ENCODE peak calls at places on chromosomes 12 and 14, in ten cellular contexts. B is caudate nucleus; X is mammary epithelial cell; P is CD8-positive, alpha-beta memory T cell; Q is OCI-LY7; D is effector memory CD4-positive, alpha-beta T cell; E is MM.1S; T is transverse colon; H is adrenal gland; Y is testis. N is an unnamed sample.

GRCh38 chr14:90453401-90453951 is 56.6 kb downstream of the CALM1 start:
- DNase-seq in B (no peak), X (no peak), P (no peak), Q (no peak), D (no peak), E (no peak), T (no peak), H (no peak), Y (peak; percentile 69), N (no peak)

GRCh38 chr14:74784634-74785033 is 21.5 kb downstream of the YLPM1 start:
- DNase-seq in B (no peak), X (no peak), P (no peak), Q (no peak), D (no peak), E (no peak), T (no peak), H (no peak), Y (no peak), N (no peak)

GRCh38 chr12:22038734-22039133 is 7.3 kb upstream of the CMAS start:
- DNase-seq in B (no peak), X (no peak), P (no peak), Q (no peak), D (no peak), E (no peak), T (no peak), H (no peak), Y (no peak), N (no peak)

GRCh38 chr12:51218607-51219161 is 822 bp upstream of the POU6F1 start:
- DNase-seq in B (no peak), X (no peak), P (no peak), Q (no peak), D (no peak), E (no peak), T (no peak), H (peak; percentile 38), Y (no peak), N (no peak)

GRCh38 chr12:68483592-68484373 is 126.9 kb upstream of the RAP1B start:
- DNase-seq in B (no peak), X (peak; percentile 36), P (no peak), Q (no peak), D (no peak), E (peak; percentile 69), T (no peak), H (no peak), Y (no peak), N (no peak)

GRCh38 chr14:24806061-24806678 is 172.2 kb upstream of the GZMB start:
- DNase-seq in B (no peak), X (peak; percentile 54), P (no peak), Q (peak; percentile 1), D (no peak), E (peak; percentile 41), T (peak; percentile 89), H (peak; percentile 62), Y (peak; percentile 80), N (peak; percentile 2)

GRCh38 chr14:42307239-42307825 is 700.7 kb downstream of the LRFN5 start:
- DNase-seq in B (no peak), X (no peak), P (no peak), Q (peak; percentile 33), D (no peak), E (no peak), T (no peak), H (no peak), Y (no peak), N (no peak)

GRCh38 chr14:58862421-58862820 is 224.7 kb downstream of the DACT1 start:
- DNase-seq in B (no peak), X (no peak), P (no peak), Q (no peak), D (no peak), E (no peak), T (no peak), H (no peak), Y (no peak), N (no peak)

GRCh38 chr12:65067383-65067782 is 53.7 kb downstream of the WIF1 start:
- DNase-seq in B (no peak), X (no peak), P (no peak), Q (no peak), D (no peak), E (no peak), T (no peak), H (no peak), Y (no peak), N (no peak)
- H3K27ac ChIP-seq in B (no peak overlapping the region), X (no peak overlapping the region), P (no peak overlapping the region), Q (no peak overlapping the region), D (no peak overlapping the region), E (no peak overlapping the region), T (no peak overlapping the region), H (no peak overlapping the region), Y (no peak overlapping the region), N (no peak overlapping the region)

GRCh38 chr14:72653026-72653425 is 240.9 kb downstream of the DPF3 start:
- DNase-seq in B (no peak), X (no peak), P (no peak), Q (no peak), D (no peak), E (no peak), T (no peak), H (no peak), Y (no peak), N (no peak)

GRCh38 chr14:72651081-72651480 is 242.8 kb downstream of the DPF3 start:
- DNase-seq in B (no peak), X (no peak), P (no peak), Q (no peak), D (no peak), E (no peak), T (no peak), H (no peak), Y (no peak), N (no peak)

GRCh38 chr14:72651715-72652114 is 242.2 kb downstream of the DPF3 start:
- DNase-seq in B (no peak), X (no peak), P (no peak), Q (no peak), D (no peak), E (no peak), T (no peak), H (no peak), Y (no peak), N (no peak)

GRCh38 chr14:72649603-72650227 is 244.2 kb downstream of the DPF3 start:
- DNase-seq in B (no peak), X (no peak), P (no peak), Q (no peak), D (no peak), E (no peak), T (no peak), H (no peak), Y (no peak), N (no peak)

DNA sequence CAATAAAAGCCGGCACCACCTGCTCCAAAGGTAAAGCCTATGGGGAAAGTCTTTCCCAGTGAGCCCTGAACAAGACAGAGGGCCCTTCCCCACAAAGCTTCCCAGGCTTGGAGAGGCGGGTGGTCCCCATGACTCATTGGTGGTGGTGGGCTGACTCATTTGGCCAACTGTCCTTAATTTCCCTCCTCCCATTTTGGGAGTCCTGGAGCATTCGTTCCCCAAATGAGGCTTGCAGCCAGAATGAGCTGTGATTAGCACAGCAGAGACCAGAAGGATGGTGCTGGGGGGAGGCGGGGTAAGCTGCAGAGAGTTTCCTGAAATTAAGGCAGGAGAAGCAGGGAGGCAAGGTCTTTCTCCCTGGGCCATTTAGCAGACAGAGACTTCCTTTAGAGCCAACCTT is 241.7 kb downstream of the DPF3 start:
- DNase-seq in B (no peak), X (no peak), P (no peak), Q (no peak), D (no peak), E (no peak), T (no peak), H (no peak), Y (no peak), N (no peak)
- H3K27ac ChIP-seq in B (no peak overlapping the region), X (no peak overlapping the region), P (no peak overlapping the region), Q (no peak overlapping the region), D (no peak overlapping the region), E (no peak overlapping the region), T (no peak overlapping the region), H (no peak overlapping the region), Y (no peak overlapping the region), N (no peak overlapping the region)

GRCh38 chr14:96038558-96038919 is 623 bp upstream of the C14orf132 start:
- DNase-seq in B (no peak), X (peak; percentile 25), P (no peak), Q (no peak), D (no peak), E (no peak), T (no peak), H (no peak), Y (no peak), N (no peak)
- H3K27ac ChIP-seq in B (no peak overlapping the region), X (no peak overlapping the region), P (no peak overlapping the region), Q (no peak overlapping the region), D (no peak overlapping the region), E (no peak overlapping the region), T (peak overlapping the region; percentile 87), H (peak overlapping the region; percentile 72), Y (no peak overlapping the region), N (no peak overlapping the region)

GRCh38 chr12:49647280-49647679 is 23.9 kb downstream of the PRPF40B start:
- DNase-seq in B (no peak), X (no peak), P (no peak), Q (no peak), D (no peak), E (no peak), T (no peak), H (no peak), Y (no peak), N (no peak)
- H3K27ac ChIP-seq in B (no peak overlapping the region), X (no peak overlapping the region), P (no peak overlapping the region), Q (no peak overlapping the region), D (no peak overlapping the region), E (no peak overlapping the region), T (peak overlapping the region; percentile 34), H (peak overlapping the region; percentile 7), Y (no peak overlapping the region), N (no peak overlapping the region)

N was measured in CD4-positive, alpha-beta memory T cell.